ENCODE peak calls at places on chromosomes 2 and 18, in eight cellular contexts. One of them, this sample, is unnamed.
A peak's percentile ranks its signal among the peaks of the same experiment; 100 is the strongest.

GRCh38 chr18:78731423-78732032 is 248.1 kb upstream of the SALL3 start:
- DNase-seq in CD8-positive, alpha-beta memory T cell: no peak
- DNase-seq in lung: no peak
- DNase-seq in psoas muscle: no peak
- DNase-seq in sigmoid colon: no peak
- DNase-seq in body of pancreas: no peak
- DNase-seq in GM23248: no peak
- DNase-seq in CD8-positive, alpha-beta T cell: no peak
- DNase-seq in this sample: no peak

GRCh38 chr18:76548541-76548940 is 53.5 kb upstream of the ZNF516 start:
- DNase-seq in CD8-positive, alpha-beta memory T cell: no peak
- DNase-seq in lung: no peak
- DNase-seq in psoas muscle: no peak
- DNase-seq in sigmoid colon: no peak
- DNase-seq in body of pancreas: no peak
- DNase-seq in GM23248: no peak
- DNase-seq in CD8-positive, alpha-beta T cell: no peak
- DNase-seq in this sample: no peak

GRCh38 chr2:6929196-6929874 is 12.1 kb downstream of the RNF144A start:
- DNase-seq in CD8-positive, alpha-beta memory T cell: no peak
- DNase-seq in lung: no peak
- DNase-seq in psoas muscle: no peak
- DNase-seq in sigmoid colon: no peak
- DNase-seq in body of pancreas: no peak
- DNase-seq in GM23248: peak; percentile 17
- DNase-seq in CD8-positive, alpha-beta T cell: no peak
- DNase-seq in this sample: no peak

GRCh38 chr2:102442967-102443828 is 20.2 kb downstream of the IL18RAP start:
- DNase-seq in CD8-positive, alpha-beta memory T cell: peak; percentile 44
- DNase-seq in lung: no peak
- DNase-seq in psoas muscle: no peak
- DNase-seq in sigmoid colon: no peak
- DNase-seq in body of pancreas: peak; percentile 31
- DNase-seq in GM23248: peak; percentile 63
- DNase-seq in CD8-positive, alpha-beta T cell: peak; percentile 8
- DNase-seq in this sample: peak; percentile 47

GRCh38 chr2:118584877-118585276 is 262.6 kb downstream of the EN1 start:
- DNase-seq in CD8-positive, alpha-beta memory T cell: no peak
- DNase-seq in lung: no peak
- DNase-seq in psoas muscle: no peak
- DNase-seq in sigmoid colon: no peak
- DNase-seq in body of pancreas: no peak
- DNase-seq in GM23248: no peak
- DNase-seq in CD8-positive, alpha-beta T cell: no peak
- DNase-seq in this sample: no peak

GRCh38 chr2:207772081-207772843 is 2.6 kb upstream of the FZD5 start:
- DNase-seq in CD8-positive, alpha-beta memory T cell: peak; percentile 17
- DNase-seq in lung: no peak
- DNase-seq in psoas muscle: peak; percentile 65
- DNase-seq in sigmoid colon: no peak
- DNase-seq in body of pancreas: no peak
- DNase-seq in GM23248: peak; percentile 29
- DNase-seq in CD8-positive, alpha-beta T cell: no peak
- DNase-seq in this sample: no peak

GRCh38 chr2:168583064-168583709 is 127.1 kb downstream of the CERS6 start:
- DNase-seq in CD8-positive, alpha-beta memory T cell: no peak
- DNase-seq in lung: no peak
- DNase-seq in psoas muscle: no peak
- DNase-seq in sigmoid colon: no peak
- DNase-seq in body of pancreas: no peak
- DNase-seq in GM23248: peak; percentile 68
- DNase-seq in CD8-positive, alpha-beta T cell: no peak
- DNase-seq in this sample: peak; percentile 34

GRCh38 chr18:80200171-80200931 is 47.0 kb downstream of the PARD6G start:
- DNase-seq in CD8-positive, alpha-beta memory T cell: no peak
- DNase-seq in lung: peak; percentile 27
- DNase-seq in psoas muscle: no peak
- DNase-seq in sigmoid colon: peak; percentile 52
- DNase-seq in body of pancreas: no peak
- DNase-seq in GM23248: peak; percentile 28
- DNase-seq in CD8-positive, alpha-beta T cell: no peak
- DNase-seq in this sample: no peak

GRCh38 chr2:239064891-239065290 is 217.0 kb downstream of the TWIST2 start:
- DNase-seq in CD8-positive, alpha-beta memory T cell: no peak
- DNase-seq in lung: no peak
- DNase-seq in psoas muscle: peak; percentile 52
- DNase-seq in sigmoid colon: no peak
- DNase-seq in body of pancreas: no peak
- DNase-seq in GM23248: no peak
- DNase-seq in CD8-positive, alpha-beta T cell: no peak
- DNase-seq in this sample: no peak

GRCh38 chr2:46006634-46007033 is 290.6 kb upstream of the EPAS1 start:
- DNase-seq in CD8-positive, alpha-beta memory T cell: no peak
- DNase-seq in lung: no peak
- DNase-seq in psoas muscle: no peak
- DNase-seq in sigmoid colon: no peak
- DNase-seq in body of pancreas: no peak
- DNase-seq in GM23248: no peak
- DNase-seq in CD8-positive, alpha-beta T cell: no peak
- DNase-seq in this sample: no peak

GRCh38 chr2:75211371-75211770 is 12.1 kb upstream of the TACR1 start:
- DNase-seq in CD8-positive, alpha-beta memory T cell: no peak
- DNase-seq in lung: no peak
- DNase-seq in psoas muscle: no peak
- DNase-seq in sigmoid colon: no peak
- DNase-seq in body of pancreas: no peak
- DNase-seq in GM23248: no peak
- DNase-seq in CD8-positive, alpha-beta T cell: no peak
- DNase-seq in this sample: no peak

DNA sequence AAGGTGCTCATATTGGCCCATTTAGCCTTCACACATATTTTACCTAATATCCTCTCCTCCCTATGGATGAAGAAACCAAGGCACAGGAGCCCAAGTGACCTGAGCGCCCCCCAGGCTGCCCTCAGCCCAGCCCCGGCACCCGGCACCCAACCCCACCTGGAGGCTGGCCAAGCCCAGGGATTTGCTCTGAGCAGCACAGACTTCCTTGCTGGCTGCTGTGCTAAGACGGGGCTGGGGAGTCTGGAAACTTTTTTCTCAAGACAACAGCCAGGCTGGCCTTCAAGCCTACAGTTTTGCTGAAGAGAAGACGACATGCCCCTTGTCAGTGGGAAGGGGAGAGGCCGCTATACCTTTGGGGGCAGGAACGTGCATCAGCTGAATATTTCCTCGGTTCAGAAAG is 52.7 kb upstream of the LAMA1 start:
- DNase-seq in CD8-positive, alpha-beta memory T cell: no peak
- DNase-seq in lung: no peak
- DNase-seq in psoas muscle: no peak
- DNase-seq in sigmoid colon: no peak
- DNase-seq in body of pancreas: no peak
- DNase-seq in GM23248: no peak
- DNase-seq in CD8-positive, alpha-beta T cell: no peak
- DNase-seq in this sample: no peak
- H3K4me1 ChIP-seq in CD8-positive, alpha-beta memory T cell: no peaks in the 10 kb centered on the region
- H3K4me1 ChIP-seq in lung: peaks cover 2% of the 10 kb centered on the region
- H3K4me1 ChIP-seq in psoas muscle: no peaks in the 10 kb centered on the region
- H3K4me1 ChIP-seq in sigmoid colon: no peaks in the 10 kb centered on the region
- H3K4me1 ChIP-seq in body of pancreas: peaks cover 7% of the 10 kb centered on the region
- H3K4me1 ChIP-seq in GM23248: no peaks in the 10 kb centered on the region
- H3K4me1 ChIP-seq in CD8-positive, alpha-beta T cell: no peaks in the 10 kb centered on the region
- H3K4me1 ChIP-seq in this sample: no peaks in the 10 kb centered on the region

GRCh38 chr2:28136557-28136956 is 246.0 kb downstream of the BABAM2 start:
- DNase-seq in CD8-positive, alpha-beta memory T cell: no peak
- DNase-seq in lung: no peak
- DNase-seq in psoas muscle: no peak
- DNase-seq in sigmoid colon: no peak
- DNase-seq in body of pancreas: no peak
- DNase-seq in GM23248: no peak
- DNase-seq in CD8-positive, alpha-beta T cell: no peak
- DNase-seq in this sample: no peak

GRCh38 chr2:28134262-28134812 is 243.8 kb downstream of the BABAM2 start:
- DNase-seq in CD8-positive, alpha-beta memory T cell: no peak
- DNase-seq in lung: peak; percentile 57
- DNase-seq in psoas muscle: no peak
- DNase-seq in sigmoid colon: peak; percentile 70
- DNase-seq in body of pancreas: peak; percentile 90
- DNase-seq in GM23248: no peak
- DNase-seq in CD8-positive, alpha-beta T cell: no peak
- DNase-seq in this sample: peak; percentile 97

GRCh38 chr2:28137221-28137620 is 246.7 kb downstream of the BABAM2 start:
- DNase-seq in CD8-positive, alpha-beta memory T cell: no peak
- DNase-seq in lung: no peak
- DNase-seq in psoas muscle: no peak
- DNase-seq in sigmoid colon: peak; percentile 85
- DNase-seq in body of pancreas: peak; percentile 32
- DNase-seq in GM23248: peak; percentile 98
- DNase-seq in CD8-positive, alpha-beta T cell: no peak
- DNase-seq in this sample: no peak

GRCh38 chr2:28135324-28135723 is 244.8 kb downstream of the BABAM2 start:
- DNase-seq in CD8-positive, alpha-beta memory T cell: no peak
- DNase-seq in lung: no peak
- DNase-seq in psoas muscle: no peak
- DNase-seq in sigmoid colon: no peak
- DNase-seq in body of pancreas: no peak
- DNase-seq in GM23248: no peak
- DNase-seq in CD8-positive, alpha-beta T cell: no peak
- DNase-seq in this sample: no peak

DNA sequence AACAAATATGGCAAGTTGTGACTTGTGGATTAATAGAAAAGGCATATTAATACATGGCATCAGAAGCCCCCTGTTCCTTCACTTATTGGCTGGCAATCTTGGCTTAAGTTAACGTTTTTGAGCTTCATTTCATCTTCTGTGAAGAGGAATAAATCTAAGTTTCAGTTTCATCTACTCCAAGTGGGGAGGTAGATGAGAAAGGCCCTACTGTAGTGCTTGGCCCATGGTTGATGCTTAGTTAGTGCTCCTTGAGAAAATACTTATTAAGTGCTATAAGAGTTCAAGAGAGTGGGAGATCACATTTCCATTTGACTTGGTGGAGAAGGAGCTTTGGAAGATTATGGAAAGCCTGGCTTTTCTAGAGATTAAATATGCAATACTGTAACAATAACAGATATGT is 244.3 kb downstream of the BABAM2 start:
- DNase-seq in CD8-positive, alpha-beta memory T cell: no peak
- DNase-seq in lung: no peak
- DNase-seq in psoas muscle: no peak
- DNase-seq in sigmoid colon: no peak
- DNase-seq in body of pancreas: no peak
- DNase-seq in GM23248: no peak
- DNase-seq in CD8-positive, alpha-beta T cell: no peak
- DNase-seq in this sample: no peak
- H3K4me1 ChIP-seq in CD8-positive, alpha-beta memory T cell: peaks cover 19% of the 10 kb centered on the region
- H3K4me1 ChIP-seq in lung: peaks cover 4% of the 10 kb centered on the region
- H3K4me1 ChIP-seq in psoas muscle: peaks cover 16% of the 10 kb centered on the region
- H3K4me1 ChIP-seq in sigmoid colon: peaks cover 18% of the 10 kb centered on the region
- H3K4me1 ChIP-seq in body of pancreas: peaks cover 18% of the 10 kb centered on the region
- H3K4me1 ChIP-seq in GM23248: peaks cover 21% of the 10 kb centered on the region
- H3K4me1 ChIP-seq in CD8-positive, alpha-beta T cell: peaks cover 8% of the 10 kb centered on the region
- H3K4me1 ChIP-seq in this sample: peaks cover 6% of the 10 kb centered on the region

DNA sequence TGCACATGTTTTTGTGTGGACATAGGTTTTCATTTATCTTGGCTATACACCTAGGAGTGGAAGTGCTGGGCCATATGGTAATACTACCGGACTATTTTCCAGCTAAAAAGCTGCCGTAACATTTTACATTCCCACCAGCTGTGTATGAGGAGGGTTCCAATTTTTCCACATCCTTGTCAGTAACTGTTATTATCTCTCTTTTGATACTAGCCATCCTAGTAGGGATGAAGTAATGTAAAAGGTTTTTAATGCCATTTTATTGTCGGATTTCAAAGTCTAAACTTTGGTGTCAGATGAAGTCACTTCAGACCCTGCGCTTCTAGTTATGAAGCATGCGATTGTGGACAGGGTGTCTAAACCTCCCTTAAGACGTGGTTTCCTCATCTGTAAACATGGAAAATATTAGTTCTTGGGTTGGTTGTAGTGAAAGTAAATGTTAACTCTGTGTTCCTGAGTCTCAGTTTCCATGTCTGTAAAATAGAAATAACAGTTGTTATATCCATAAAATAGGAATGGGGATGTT is 4.6 kb downstream of the DGKD start:
- DNase-seq in CD8-positive, alpha-beta memory T cell: no peak
- DNase-seq in lung: no peak
- DNase-seq in psoas muscle: no peak
- DNase-seq in sigmoid colon: no peak
- DNase-seq in body of pancreas: no peak
- DNase-seq in GM23248: no peak
- DNase-seq in CD8-positive, alpha-beta T cell: no peak
- DNase-seq in this sample: no peak
- H3K4me1 ChIP-seq in CD8-positive, alpha-beta memory T cell: peaks cover 47% of the 10 kb centered on the region
- H3K4me1 ChIP-seq in lung: peaks cover 7% of the 10 kb centered on the region
- H3K4me1 ChIP-seq in psoas muscle: peaks cover 22% of the 10 kb centered on the region
- H3K4me1 ChIP-seq in sigmoid colon: peaks cover 61% of the 10 kb centered on the region
- H3K4me1 ChIP-seq in body of pancreas: peaks cover 17% of the 10 kb centered on the region
- H3K4me1 ChIP-seq in GM23248: no peaks in the 10 kb centered on the region
- H3K4me1 ChIP-seq in CD8-positive, alpha-beta T cell: peaks cover 45% of the 10 kb centered on the region
- H3K4me1 ChIP-seq in this sample: peaks cover 11% of the 10 kb centered on the region

GRCh38 chr2:109238580-109238979 is 109.6 kb downstream of the SH3RF3 start:
- DNase-seq in CD8-positive, alpha-beta memory T cell: peak; percentile 45
- DNase-seq in lung: peak; percentile 83
- DNase-seq in psoas muscle: peak; percentile 85
- DNase-seq in sigmoid colon: peak; percentile 91
- DNase-seq in body of pancreas: peak; percentile 80
- DNase-seq in GM23248: peak; percentile 92
- DNase-seq in CD8-positive, alpha-beta T cell: no peak
- DNase-seq in this sample: no peak
- H3K4me1 ChIP-seq in CD8-positive, alpha-beta memory T cell: peaks cover 7% of the 10 kb centered on the region
- H3K4me1 ChIP-seq in lung: peaks cover 24% of the 10 kb centered on the region
- H3K4me1 ChIP-seq in psoas muscle: peaks cover 52% of the 10 kb centered on the region
- H3K4me1 ChIP-seq in sigmoid colon: peaks cover 54% of the 10 kb centered on the region
- H3K4me1 ChIP-seq in body of pancreas: peaks cover 15% of the 10 kb centered on the region
- H3K4me1 ChIP-seq in GM23248: peaks cover 52% of the 10 kb centered on the region
- H3K4me1 ChIP-seq in CD8-positive, alpha-beta T cell: peaks cover 16% of the 10 kb centered on the region
- H3K4me1 ChIP-seq in this sample: peaks cover 6% of the 10 kb centered on the region

DNA sequence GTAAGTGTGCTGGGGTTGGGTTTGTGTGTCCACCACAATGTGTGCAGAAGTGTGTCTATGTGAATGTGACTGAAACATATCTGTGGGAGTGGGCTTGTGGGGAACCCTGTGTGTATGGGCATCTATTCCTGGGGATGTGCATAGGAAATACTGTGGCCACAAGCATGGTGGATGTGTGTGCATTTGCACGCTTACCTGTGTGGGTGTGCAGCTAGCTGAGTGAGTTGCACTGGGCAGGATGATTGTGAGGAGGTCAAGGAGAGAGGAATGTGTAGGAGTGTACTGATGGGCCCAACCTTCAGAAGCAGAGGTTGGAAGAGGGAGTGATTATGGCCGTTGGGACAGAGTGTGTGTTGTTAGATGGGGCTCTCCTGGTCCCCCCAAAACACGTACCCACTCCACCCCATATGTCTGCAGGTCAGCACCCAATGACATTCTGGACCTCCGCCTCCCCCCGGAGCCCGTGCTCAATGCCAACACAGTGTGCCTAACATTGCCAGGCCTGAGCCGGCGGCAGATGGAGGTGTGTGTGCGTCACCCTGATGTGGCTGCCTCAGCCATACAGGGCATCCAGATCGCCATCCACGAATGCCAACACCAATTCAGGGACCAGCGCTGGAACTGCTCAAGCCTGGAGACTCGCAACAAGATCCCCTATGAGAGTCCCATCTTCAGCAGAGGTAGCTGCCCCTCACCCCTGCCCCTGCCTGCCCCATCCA is 1.3 kb downstream of the WNT10A start:
- DNase-seq in CD8-positive, alpha-beta memory T cell: no peak
- DNase-seq in lung: no peak
- DNase-seq in psoas muscle: peak; percentile 46
- DNase-seq in sigmoid colon: no peak
- DNase-seq in body of pancreas: no peak
- DNase-seq in GM23248: no peak
- DNase-seq in CD8-positive, alpha-beta T cell: no peak
- DNase-seq in this sample: no peak
- H3K4me1 ChIP-seq in CD8-positive, alpha-beta memory T cell: peaks cover 39% of the 10 kb centered on the region
- H3K4me1 ChIP-seq in lung: peaks cover 12% of the 10 kb centered on the region
- H3K4me1 ChIP-seq in psoas muscle: peaks cover 5% of the 10 kb centered on the region
- H3K4me1 ChIP-seq in sigmoid colon: peaks cover 30% of the 10 kb centered on the region
- H3K4me1 ChIP-seq in body of pancreas: peaks cover 20% of the 10 kb centered on the region
- H3K4me1 ChIP-seq in GM23248: peaks cover 4% of the 10 kb centered on the region
- H3K4me1 ChIP-seq in CD8-positive, alpha-beta T cell: peaks cover 56% of the 10 kb centered on the region
- H3K4me1 ChIP-seq in this sample: peaks cover 2% of the 10 kb centered on the region